ENCODE peak calls at places on chromosome 3, in four cellular contexts. S is DND-41, K is colonic mucosa, R is fibroblast of lung. H is an unnamed sample.

GRCh38 chr3:82707035-82707434 is 945.6 kb upstream of the GBE1 start:
- DNase-seq in S (peak), K (no peak), R (no peak), H (peak)

GRCh38 chr3:40623567-40623966 is 98.8 kb downstream of the ZNF621 start:
- DNase-seq in S (no peak), K (peak), R (no peak), H (no peak)

GRCh38 chr3:16606398-16606797 is 1.2 kb upstream of the DAZL start:
- DNase-seq in S (no peak), K (no peak), R (no peak), H (no peak)

GRCh38 chr3:50805321-50805720 is 130.6 kb downstream of the DOCK3 start:
- DNase-seq in S (no peak), K (no peak), R (no peak), H (no peak)

GRCh38 chr3:112446343-112446742 is 52.9 kb downstream of the BTLA start:
- DNase-seq in S (no peak), K (no peak), R (peak), H (no peak)

GRCh38 chr3:49911611-49912010 is 7.9 kb upstream of the MST1R start:
- DNase-seq in S (no peak), K (no peak), R (no peak), H (no peak)

GRCh38 chr3:9037113-9037715 is 73.9 kb upstream of the RAD18 start:
- DNase-seq in S (no peak), K (no peak), R (no peak), H (no peak)

GRCh38 chr3:133570139-133570936 is 3.1 kb upstream of the CDV3 start:
- DNase-seq in S (no peak), K (no peak), R (peak), H (no peak)

GRCh38 chr3:148707596-148708386 is 10.1 kb downstream of the AGTR1 start:
- DNase-seq in S (no peak), K (no peak), R (no peak), H (no peak)

GRCh38 chr3:120567370-120568197 is 28.6 kb upstream of the NDUFB4 start:
- DNase-seq in S (no peak), K (no peak), R (peak), H (peak)

GRCh38 chr3:10702961-10703740 is 112.9 kb upstream of the SLC6A11 start:
- DNase-seq in S (peak), K (no peak), R (no peak), H (peak)

GRCh38 chr3:169305460-169305859 is 358.1 kb downstream of the MECOM start:
- DNase-seq in S (no peak), K (peak), R (no peak), H (no peak)

GRCh38 chr3:13177236-13177635 is 104.0 kb upstream of the IQSEC1 start:
- DNase-seq in S (no peak), K (no peak), R (no peak), H (no peak)

GRCh38 chr3:186967686-186968085 is 37.4 kb downstream of the ST6GAL1 start:
- DNase-seq in S (no peak), K (no peak), R (no peak), H (no peak)

GRCh38 chr3:51955893-51956770 is 951 bp downstream of the GPR62 start:
- DNase-seq in S (no peak), K (no peak), R (peak), H (peak)

GRCh38 chr3:49937081-49937480 is 2.9 kb upstream of the RBM6 start:
- DNase-seq in S (no peak), K (no peak), R (no peak), H (no peak)

GRCh38 chr3:25376346-25376745 is 51.7 kb upstream of the RARB start:
- DNase-seq in S (no peak), K (no peak), R (no peak), H (no peak)

GRCh38 chr3:132659370-132660055 is at the start of gene ACAD11:
- DNase-seq in S (peak), K (peak), R (peak), H (peak)

GRCh38 chr3:45499529-45499928 is 95.0 kb upstream of the LIMD1 start:
- DNase-seq in S (no peak), K (no peak), R (peak), H (no peak)
- TF ChIP-seq CTCF in S (peak), K (peak), R (peak), H (peak)

DNA sequence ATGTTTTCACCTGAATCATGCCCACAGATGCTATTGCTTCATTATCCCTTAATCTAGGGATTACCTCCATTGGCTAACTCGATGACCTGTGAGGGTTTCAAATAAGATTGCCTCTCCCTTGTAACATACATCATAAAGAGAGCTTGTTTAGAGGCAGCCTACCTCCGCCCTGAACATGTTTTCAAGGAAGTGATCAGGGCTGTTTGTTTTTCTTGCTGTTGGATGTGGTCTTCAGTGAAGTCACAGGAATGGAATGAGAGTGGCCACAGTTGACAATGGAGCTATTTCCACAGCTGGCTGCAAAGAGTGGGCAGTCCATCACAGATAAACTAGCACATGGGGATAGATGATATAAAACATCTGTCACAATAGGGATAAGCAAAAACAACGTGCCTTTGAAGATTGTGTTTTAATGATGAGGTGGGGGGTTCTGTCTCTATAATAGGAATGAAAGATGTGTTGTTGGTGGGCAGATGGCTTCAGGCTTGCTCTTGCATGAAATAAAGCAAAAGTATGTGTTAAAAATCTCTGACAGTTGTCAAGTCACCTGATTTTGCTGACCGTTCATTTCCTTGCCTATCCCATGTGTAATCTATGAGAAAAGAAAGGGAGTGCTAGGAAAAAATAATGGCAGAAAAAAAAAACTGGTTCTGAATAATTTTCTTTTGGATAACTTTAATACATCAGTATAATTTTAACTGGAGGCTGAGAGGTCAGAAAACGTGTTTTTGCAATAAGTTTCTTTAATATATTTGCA is 642.3 kb downstream of the RBMS3 start:
- DNase-seq in S (no peak), K (no peak), R (peak), H (no peak)
- H3K9ac ChIP-seq in S (no peak), K (no peak), R (no peak), H (no peak)

DNA sequence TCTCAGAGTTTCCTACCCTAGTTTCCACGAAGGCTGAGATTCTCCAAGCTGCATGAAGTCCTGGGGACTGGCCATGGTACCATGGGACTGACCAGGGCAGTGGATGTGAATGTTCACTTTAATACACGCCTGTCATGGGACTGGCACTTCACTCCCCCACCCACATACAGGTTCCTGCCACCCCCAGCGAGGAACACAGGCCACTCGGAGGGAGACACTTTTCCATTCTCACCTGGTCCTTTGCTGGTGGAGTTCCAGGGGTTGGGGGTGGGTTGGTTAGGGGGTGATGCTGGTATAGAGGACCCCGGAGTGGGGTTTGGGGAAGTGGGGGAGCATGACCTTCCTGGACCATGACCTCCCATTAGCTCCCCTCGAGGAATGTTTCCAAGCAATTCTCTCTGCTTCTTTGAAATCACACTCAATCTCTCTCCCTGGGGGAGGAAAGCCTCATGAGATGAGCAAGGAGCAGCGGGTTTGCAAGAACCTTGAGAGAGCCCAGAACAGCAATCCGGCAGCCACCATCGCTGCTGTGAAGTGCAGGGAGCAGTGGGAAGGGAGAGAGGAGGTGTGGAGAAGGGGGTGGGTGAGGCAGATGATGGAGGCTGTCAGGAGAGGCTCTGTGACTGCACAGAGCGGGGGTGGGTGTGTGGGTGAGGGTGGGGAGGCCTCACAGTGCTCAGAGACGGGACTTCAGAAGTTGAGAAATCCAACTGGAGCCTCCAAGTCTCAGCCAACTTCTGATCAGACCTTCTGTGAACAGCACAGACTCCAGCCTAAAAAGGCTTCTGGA is 69.7 kb downstream of the ADCY5 start:
- DNase-seq in S (no peak), K (no peak), R (no peak), H (peak)
- H3K27ac ChIP-seq in S (no peak), K (no peak), R (no peak), H (no peak)

GRCh38 chr3:56954125-56954524 is 106.3 kb upstream of the SPATA12 start:
- DNase-seq in S (no peak), K (peak), R (no peak), H (no peak)
- TF ChIP-seq CTCF in S (no peak), K (no peak), R (no peak), H (no peak)

GRCh38 chr3:33392144-33392543 is 48.1 kb downstream of the UBP1 start:
- DNase-seq in S (no peak), K (no peak), R (no peak), H (no peak)
- H3K9ac ChIP-seq in S (no peak), K (no peak), R (no peak), H (no peak)